ENCODE peak calls at places on chromosomes 3 and 15, in four cellular contexts. One of them, this sample, is unnamed. For H3K4me1, the result is how much of the 10 kb centered on the place peaks cover.

GRCh38 chr15:84835661-84836384 is 18.7 kb downstream of the ALPK3 start:
- DNase-seq in adipocyte: no peak
- DNase-seq in prostate gland: no peak
- DNase-seq in MM.1S: no peak
- DNase-seq in this sample: no peak

GRCh38 chr15:32981536-32981935 is 213.0 kb downstream of the FMN1 start:
- DNase-seq in adipocyte: peak
- DNase-seq in prostate gland: no peak
- DNase-seq in MM.1S: no peak
- DNase-seq in this sample: no peak

GRCh38 chr15:42065008-42065407 is 29.4 kb downstream of the PLA2G4D start:
- DNase-seq in prostate gland: no peak
- DNase-seq in MM.1S: no peak
- DNase-seq in adipocyte: no peak
- DNase-seq in this sample: no peak

GRCh38 chr3:126968328-126968994 is 14.5 kb upstream of the PLXNA1 start:
- DNase-seq in prostate gland: no peak
- DNase-seq in adipocyte: no peak
- DNase-seq in MM.1S: no peak
- DNase-seq in this sample: no peak

GRCh38 chr3:89360155-89360554 is 252.7 kb downstream of the EPHA3 start:
- DNase-seq in prostate gland: no peak
- DNase-seq in MM.1S: no peak
- DNase-seq in adipocyte: peak
- DNase-seq in this sample: no peak

GRCh38 chr3:113966172-113966571 is 18.4 kb downstream of the ZDHHC23 start:
- DNase-seq in MM.1S: no peak
- DNase-seq in prostate gland: no peak
- DNase-seq in adipocyte: no peak
- DNase-seq in this sample: no peak

GRCh38 chr3:57737840-57738239 is 18.3 kb upstream of the SLMAP start:
- DNase-seq in MM.1S: no peak
- DNase-seq in adipocyte: no peak
- DNase-seq in prostate gland: no peak
- DNase-seq in this sample: no peak

GRCh38 chr3:70309591-70309990 is 2.8 kb downstream of the MDFIC2 start:
- DNase-seq in MM.1S: no peak
- DNase-seq in prostate gland: no peak
- DNase-seq in adipocyte: no peak
- DNase-seq in this sample: no peak

GRCh38 chr15:38085104-38085503 is 150.7 kb downstream of the TMCO5A start:
- DNase-seq in prostate gland: no peak
- DNase-seq in adipocyte: no peak
- DNase-seq in MM.1S: peak
- DNase-seq in this sample: no peak

GRCh38 chr3:81485444-81485865 is 276.0 kb downstream of the GBE1 start:
- DNase-seq in MM.1S: peak
- DNase-seq in prostate gland: no peak
- DNase-seq in adipocyte: peak
- DNase-seq in this sample: no peak

GRCh38 chr3:136604961-136605360 is 147.2 kb downstream of the STAG1 start:
- DNase-seq in adipocyte: no peak
- DNase-seq in prostate gland: no peak
- DNase-seq in MM.1S: no peak
- DNase-seq in this sample: no peak

GRCh38 chr15:71811752-71812735 is 1.7 kb downstream of the NR2E3 start:
- DNase-seq in prostate gland: no peak
- DNase-seq in MM.1S: no peak
- DNase-seq in adipocyte: no peak
- DNase-seq in this sample: no peak

GRCh38 chr15:63950911-63951481 is 95.3 kb downstream of the DAPK2 start:
- DNase-seq in prostate gland: no peak
- DNase-seq in adipocyte: peak
- DNase-seq in MM.1S: no peak
- DNase-seq in this sample: no peak

GRCh38 chr3:18049101-18049500 is 306.7 kb upstream of the TBC1D5 start:
- DNase-seq in prostate gland: no peak
- DNase-seq in MM.1S: no peak
- DNase-seq in adipocyte: no peak
- DNase-seq in this sample: no peak

GRCh38 chr3:53375019-53375418 is 27.7 kb upstream of the DCP1A start:
- DNase-seq in adipocyte: peak
- DNase-seq in prostate gland: peak
- DNase-seq in MM.1S: peak
- DNase-seq in this sample: peak

GRCh38 chr3:28101672-28102071 is 139.7 kb upstream of the CMC1 start:
- DNase-seq in MM.1S: no peak
- DNase-seq in prostate gland: no peak
- DNase-seq in adipocyte: no peak
- DNase-seq in this sample: no peak

GRCh38 chr15:26572606-26573350 is 200.1 kb downstream of the GABRB3 start:
- DNase-seq in prostate gland: no peak
- DNase-seq in MM.1S: no peak
- DNase-seq in adipocyte: no peak
- DNase-seq in this sample: no peak

GRCh38 chr3:77652624-77653023 is 612.7 kb downstream of the ROBO2 start:
- DNase-seq in MM.1S: no peak
- DNase-seq in adipocyte: no peak
- DNase-seq in prostate gland: no peak
- DNase-seq in this sample: no peak

GRCh38 chr3:15882577-15882976 is 84.8 kb upstream of the ANKRD28 start:
- DNase-seq in adipocyte: no peak
- DNase-seq in prostate gland: no peak
- DNase-seq in MM.1S: no peak
- DNase-seq in this sample: no peak

GRCh38 chr3:154275965-154276364 is 48.3 kb downstream of the DHX36 start:
- DNase-seq in prostate gland: no peak
- DNase-seq in adipocyte: peak
- DNase-seq in MM.1S: no peak
- DNase-seq in this sample: no peak

GRCh38 chr3:24237971-24238767 is 256.5 kb downstream of the THRB start:
- DNase-seq in MM.1S: peak
- DNase-seq in adipocyte: peak
- DNase-seq in prostate gland: peak
- DNase-seq in this sample: no peak

GRCh38 chr15:91887921-91888373 is 34.4 kb downstream of the SLCO3A1 start:
- DNase-seq in adipocyte: no peak
- DNase-seq in MM.1S: no peak
- DNase-seq in prostate gland: no peak
- DNase-seq in this sample: no peak

GRCh38 chr3:10672422-10672821 is 143.6 kb upstream of the SLC6A11 start:
- DNase-seq in prostate gland: no peak
- DNase-seq in MM.1S: no peak
- DNase-seq in adipocyte: no peak
- DNase-seq in this sample: no peak

GRCh38 chr3:123082370-123083065 is 15.7 kb downstream of the PDIA5 start:
- DNase-seq in adipocyte: no peak
- DNase-seq in MM.1S: no peak
- DNase-seq in prostate gland: no peak
- DNase-seq in this sample: no peak

GRCh38 chr3:126431103-126431534 is 36.4 kb downstream of the CFAP100 start:
- DNase-seq in adipocyte: no peak
- DNase-seq in prostate gland: no peak
- DNase-seq in MM.1S: no peak
- DNase-seq in this sample: no peak

GRCh38 chr3:86990734-86991481 is at the start of gene VGLL3:
- DNase-seq in prostate gland: peak
- DNase-seq in MM.1S: peak
- DNase-seq in adipocyte: peak
- DNase-seq in this sample: peak

GRCh38 chr3:74906181-74906580 is 291.7 kb upstream of the CNTN3 start:
- DNase-seq in MM.1S: no peak
- DNase-seq in prostate gland: no peak
- DNase-seq in adipocyte: no peak
- DNase-seq in this sample: no peak

GRCh38 chr15:40902605-40903561 is 8.6 kb downstream of the VPS18 start:
- DNase-seq in prostate gland: no peak
- DNase-seq in MM.1S: no peak
- DNase-seq in adipocyte: no peak
- DNase-seq in this sample: no peak

GRCh38 chr3:170178631-170179030 is 2.9 kb downstream of the PHC3 start:
- DNase-seq in prostate gland: no peak
- DNase-seq in adipocyte: no peak
- DNase-seq in MM.1S: peak
- DNase-seq in this sample: no peak

GRCh38 chr15:42584031-42584765 is 8.8 kb downstream of the STARD9 start:
- DNase-seq in prostate gland: no peak
- DNase-seq in MM.1S: no peak
- DNase-seq in adipocyte: no peak
- DNase-seq in this sample: no peak

GRCh38 chr15:59918994-59919951 is 84.8 kb upstream of the FOXB1 start:
- DNase-seq in adipocyte: peak
- DNase-seq in prostate gland: no peak
- DNase-seq in MM.1S: no peak
- DNase-seq in this sample: no peak

GRCh38 chr3:118332699-118333098 is 701.9 kb downstream of the IGSF11 start:
- DNase-seq in prostate gland: no peak
- DNase-seq in MM.1S: no peak
- DNase-seq in adipocyte: no peak
- DNase-seq in this sample: no peak

GRCh38 chr3:46406786-46407611 is at the start of the genes CCR5AS and CCRL2:
- DNase-seq in MM.1S: peak
- DNase-seq in adipocyte: no peak
- DNase-seq in prostate gland: no peak
- DNase-seq in this sample: peak

GRCh38 chr3:74532446-74532845 is 82.0 kb downstream of the CNTN3 start:
- DNase-seq in adipocyte: peak
- DNase-seq in MM.1S: no peak
- DNase-seq in prostate gland: no peak
- DNase-seq in this sample: no peak

GRCh38 chr3:49415931-49416601 is 3.8 kb downstream of the TCTA start:
- DNase-seq in prostate gland: no peak
- DNase-seq in MM.1S: peak
- DNase-seq in adipocyte: no peak
- DNase-seq in this sample: no peak

GRCh38 chr15:70271422-70272088 is 173.8 kb upstream of the TLE3 start:
- DNase-seq in prostate gland: no peak
- DNase-seq in adipocyte: peak
- DNase-seq in MM.1S: no peak
- DNase-seq in this sample: no peak

GRCh38 chr15:89130194-89130593 is 41.9 kb downstream of the ABHD2 start:
- DNase-seq in MM.1S: peak
- DNase-seq in adipocyte: no peak
- DNase-seq in prostate gland: no peak
- DNase-seq in this sample: no peak

GRCh38 chr15:89127054-89127702 is 38.9 kb downstream of the ABHD2 start:
- DNase-seq in prostate gland: no peak
- DNase-seq in MM.1S: peak
- DNase-seq in adipocyte: no peak
- DNase-seq in this sample: peak

GRCh38 chr15:89129816-89130134 is 41.5 kb downstream of the ABHD2 start:
- DNase-seq in MM.1S: no peak
- DNase-seq in prostate gland: no peak
- DNase-seq in adipocyte: no peak
- DNase-seq in this sample: no peak

GRCh38 chr15:89129123-89129815 is 41.0 kb downstream of the ABHD2 start:
- DNase-seq in adipocyte: peak
- DNase-seq in MM.1S: peak
- DNase-seq in prostate gland: peak
- DNase-seq in this sample: no peak

GRCh38 chr15:89128320-89129122 is 40.3 kb downstream of the ABHD2 start:
- DNase-seq in MM.1S: no peak
- DNase-seq in adipocyte: no peak
- DNase-seq in prostate gland: no peak
- DNase-seq in this sample: no peak
- H3K4me1 ChIP-seq in MM.1S: half or more
- H3K4me1 ChIP-seq in adipocyte: under half
- H3K4me1 ChIP-seq in prostate gland: under half
- H3K4me1 ChIP-seq in this sample: half or more

GRCh38 chr3:187025254-187025655 is 94.9 kb downstream of the ST6GAL1 start:
- DNase-seq in MM.1S: no peak
- DNase-seq in adipocyte: no peak
- DNase-seq in prostate gland: no peak
- DNase-seq in this sample: no peak
- H3K4me1 ChIP-seq in MM.1S: under half
- H3K4me1 ChIP-seq in adipocyte: under half
- H3K4me1 ChIP-seq in prostate gland: under half
- H3K4me1 ChIP-seq in this sample: under half

GRCh38 chr3:190722181-190722905 is 140.2 kb downstream of the GMNC start:
- DNase-seq in MM.1S: no peak
- DNase-seq in prostate gland: no peak
- DNase-seq in adipocyte: peak
- DNase-seq in this sample: no peak

GRCh38 chr3:190721330-190721729 is 141.2 kb downstream of the GMNC start:
- DNase-seq in adipocyte: no peak
- DNase-seq in MM.1S: no peak
- DNase-seq in prostate gland: no peak
- DNase-seq in this sample: no peak

GRCh38 chr3:190718097-190718496 is 144.4 kb downstream of the GMNC start:
- DNase-seq in adipocyte: no peak
- DNase-seq in prostate gland: no peak
- DNase-seq in MM.1S: no peak
- DNase-seq in this sample: no peak

GRCh38 chr3:190716961-190717360 is 145.5 kb downstream of the GMNC start:
- DNase-seq in MM.1S: no peak
- DNase-seq in prostate gland: no peak
- DNase-seq in adipocyte: no peak
- DNase-seq in this sample: no peak

DNA sequence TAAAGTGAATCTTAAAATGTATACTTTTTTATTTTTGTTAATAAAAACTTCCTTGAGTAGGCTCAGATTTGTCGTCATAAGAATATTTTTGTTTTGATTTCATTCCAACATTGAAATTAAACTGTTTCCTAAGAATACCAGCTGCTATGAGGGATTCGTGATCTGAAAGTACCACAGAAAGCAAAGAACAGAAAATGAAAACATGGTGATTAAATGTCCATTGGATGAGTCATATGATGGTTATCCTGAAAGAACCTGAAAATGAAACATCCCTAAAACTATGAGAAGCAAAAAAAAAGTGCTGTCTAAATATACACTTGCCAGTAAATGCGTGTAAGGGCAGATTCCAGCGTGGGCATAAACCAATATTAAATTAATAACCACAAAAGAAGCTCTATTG is 143.8 kb downstream of the GMNC start:
- DNase-seq in MM.1S: peak
- DNase-seq in adipocyte: peak
- DNase-seq in prostate gland: no peak
- DNase-seq in this sample: no peak
- H3K4me1 ChIP-seq in MM.1S: under half
- H3K4me1 ChIP-seq in adipocyte: under half
- H3K4me1 ChIP-seq in prostate gland: under half
- H3K4me1 ChIP-seq in this sample: under half

DNA sequence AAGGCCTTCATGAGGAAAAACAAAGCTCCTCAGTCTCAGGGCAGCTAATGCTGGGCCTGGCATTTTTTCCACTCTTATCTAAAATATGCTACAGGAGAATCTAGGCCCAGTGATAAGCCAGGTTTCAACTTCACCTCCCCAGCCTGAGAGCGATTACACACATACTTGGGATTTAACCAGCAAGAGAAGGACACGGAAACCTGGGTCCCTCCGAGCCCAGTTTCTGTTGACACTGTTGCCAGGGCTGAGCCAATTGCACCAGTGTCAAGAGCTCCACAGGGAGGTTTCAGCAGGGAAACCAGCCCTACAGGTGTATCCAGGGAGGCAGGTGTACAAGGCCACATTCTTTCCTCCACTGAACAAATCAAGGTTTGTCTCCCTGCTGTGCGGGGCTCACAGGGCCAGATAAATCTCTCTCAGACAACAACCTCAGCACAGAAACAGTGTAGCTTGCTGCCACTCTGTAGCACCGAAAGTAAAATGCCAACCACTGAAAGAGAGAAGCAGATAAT is 85.4 kb downstream of the MAGI1 start:
- DNase-seq in MM.1S: peak
- DNase-seq in adipocyte: no peak
- DNase-seq in prostate gland: peak
- DNase-seq in this sample: no peak
- H3K4me1 ChIP-seq in MM.1S: under half
- H3K4me1 ChIP-seq in adipocyte: under half
- H3K4me1 ChIP-seq in prostate gland: under half
- H3K4me1 ChIP-seq in this sample: under half